ENCODE peak calls at places on chromosomes 13 and 19, in six cellular contexts. A, W, M, Z, D and J are unnamed samples.

GRCh38 chr19:41064974-41065569 is 23.2 kb upstream of the CYP2A13 start:
- DNase-seq in Z (peak; percentile 2), W (no peak), D (no peak), M (no peak), A (no peak), J (no peak)

GRCh38 chr13:75762066-75762937 is 126.2 kb downstream of the LMO7 start:
- DNase-seq in D (no peak), W (no peak), M (no peak), A (no peak), Z (peak; percentile 63), J (no peak)

GRCh38 chr19:15154002-15154612 is 46.7 kb downstream of the NOTCH3 start:
- DNase-seq in D (no peak), Z (peak; percentile 28), A (no peak), W (no peak), M (no peak), J (no peak)

GRCh38 chr13:42110410-42111155 is 62.1 kb downstream of the DGKH start:
- DNase-seq in A (peak; percentile 50), Z (peak; percentile 67), W (no peak), D (no peak), M (peak; percentile 53), J (no peak)

GRCh38 chr13:35159041-35159440 is 217.0 kb downstream of the NBEA start:
- DNase-seq in A (no peak), M (no peak), D (no peak), W (no peak), Z (no peak), J (no peak)

GRCh38 chr13:78586706-78587105 is 16.6 kb downstream of the POU4F1 start:
- DNase-seq in A (no peak), M (no peak), D (no peak), Z (no peak), W (no peak), J (no peak)

GRCh38 chr13:29362849-29363604 is 232.5 kb downstream of the SLC7A1 start:
- DNase-seq in Z (peak; percentile 38), D (peak; percentile 34), W (no peak), A (peak; percentile 5), M (no peak), J (peak; percentile 38)

GRCh38 chr19:52991484-52991883 is 22.2 kb upstream of the ERVV-1 start:
- DNase-seq in M (peak; percentile 67), W (no peak), Z (no peak), D (no peak), A (peak; percentile 3), J (no peak)

GRCh38 chr19:17234911-17235617 is 9.0 kb downstream of the OCEL1 start:
- DNase-seq in W (peak; percentile 33), A (no peak), D (no peak), Z (peak; percentile 67), M (no peak), J (no peak)

GRCh38 chr13:36067619-36068456 is 63.3 kb downstream of the DCLK1 start:
- DNase-seq in W (no peak), M (no peak), D (no peak), A (no peak), Z (no peak), J (no peak)

GRCh38 chr19:2171349-2172145 is 7.8 kb downstream of the DOT1L start:
- DNase-seq in M (no peak), W (peak; percentile 78), Z (peak; percentile 54), D (no peak), A (no peak), J (no peak)

GRCh38 chr19:8126511-8126910 is 22.9 kb downstream of the FBN3 start:
- DNase-seq in A (no peak), D (no peak), Z (no peak), W (no peak), M (no peak), J (no peak)

GRCh38 chr19:10353793-10354391 is 14.5 kb upstream of the ICAM3 start:
- DNase-seq in D (peak; percentile 60), W (no peak), A (no peak), Z (peak; percentile 27), M (no peak), J (no peak)

GRCh38 chr19:33248954-33249613 is 23.4 kb upstream of the SLC7A10 start:
- DNase-seq in Z (no peak), M (no peak), W (no peak), D (no peak), A (no peak), J (no peak)

GRCh38 chr19:55704494-55705245 is 29.6 kb downstream of the EPN1 start:
- DNase-seq in Z (no peak), D (no peak), A (no peak), M (no peak), W (no peak), J (no peak)

GRCh38 chr19:17450264-17451075 is 2.0 kb upstream of the TMEM221 start:
- DNase-seq in A (no peak), M (no peak), Z (peak; percentile 59), D (no peak), W (no peak), J (no peak)

GRCh38 chr19:11414544-11414943 is 4.6 kb downstream of the RGL3 start:
- DNase-seq in Z (no peak), W (no peak), A (no peak), M (no peak), D (no peak), J (peak; percentile 74)

GRCh38 chr19:16199275-16199932 is 1.7 kb downstream of the AP1M1 start:
- DNase-seq in Z (no peak), A (no peak), W (no peak), D (no peak), M (no peak), J (no peak)

GRCh38 chr13:63910406-63910957 is 2494.8 kb upstream of the PCDH20 start:
- DNase-seq in D (no peak), M (no peak), W (no peak), A (no peak), Z (no peak), J (no peak)

GRCh38 chr19:2623743-2624142 is 78.8 kb downstream of the GNG7 start:
- DNase-seq in M (no peak), D (no peak), W (no peak), A (no peak), Z (no peak), J (no peak)

GRCh38 chr19:16366433-16367268 is 42.0 kb downstream of the KLF2 start:
- DNase-seq in Z (peak; percentile 85), D (no peak), M (no peak), A (no peak), W (no peak), J (no peak)

GRCh38 chr13:77139311-77139710 is 112.4 kb upstream of the FBXL3 start:
- DNase-seq in M (no peak), W (no peak), A (no peak), D (no peak), Z (no peak), J (no peak)

GRCh38 chr13:39253774-39254173 is 215.5 kb downstream of the NHLRC3 start:
- DNase-seq in A (no peak), W (no peak), Z (no peak), D (no peak), M (no peak), J (no peak)

GRCh38 chr19:42122691-42123607 is 9.3 kb downstream of the POU2F2 start:
- DNase-seq in M (no peak), A (no peak), W (peak; percentile 47), D (no peak), Z (peak; percentile 67), J (no peak)

GRCh38 chr13:92564942-92565341 is 661.7 kb upstream of the GPC6 start:
- DNase-seq in Z (no peak), W (no peak), D (no peak), M (no peak), A (no peak), J (no peak)

GRCh38 chr19:11767633-11768133 is 883 bp downstream of the ZNF441 start:
- DNase-seq in Z (peak; percentile 23), M (no peak), W (no peak), D (peak; percentile 41), A (no peak), J (no peak)

GRCh38 chr19:29884044-29884443 is 58.0 kb upstream of the URI1 start:
- DNase-seq in M (no peak), A (no peak), D (no peak), Z (no peak), W (no peak), J (no peak)

GRCh38 chr19:55090564-55090963 is 14.9 kb downstream of the EPS8L1 start:
- DNase-seq in Z (no peak), M (no peak), W (no peak), A (no peak), D (no peak), J (no peak)

GRCh38 chr13:26919311-26919710 is 158.7 kb upstream of the GPR12 start:
- DNase-seq in M (no peak), W (no peak), A (no peak), D (no peak), Z (no peak), J (no peak)

GRCh38 chr13:28468520-28468915 is 26.4 kb downstream of the FLT1 start:
- DNase-seq in W (no peak), D (no peak), Z (no peak), A (no peak), M (no peak), J (no peak)

GRCh38 chr13:44380404-44381165 is 7.0 kb downstream of the SERP2 start:
- DNase-seq in W (no peak), D (no peak), A (no peak), M (no peak), Z (no peak), J (no peak)

GRCh38 chr13:33745370-33746324 is 72.3 kb upstream of the RFC3 start:
- DNase-seq in D (no peak), Z (no peak), M (no peak), A (no peak), W (no peak), J (no peak)

GRCh38 chr13:103965506-103966243 is 899.5 kb upstream of the SLC10A2 start:
- DNase-seq in D (no peak), A (no peak), M (no peak), W (no peak), Z (no peak), J (no peak)

GRCh38 chr13:94332360-94333040 is 147.0 kb downstream of the DCT start:
- DNase-seq in D (no peak), M (no peak), W (no peak), A (peak; percentile 51), Z (no peak), J (no peak)

GRCh38 chr19:34881982-34882381 is 44.7 kb upstream of the ZNF30 start:
- DNase-seq in D (no peak), M (no peak), W (no peak), Z (no peak), A (no peak), J (no peak)

GRCh38 chr19:46374526-46375475 is 27.9 kb downstream of the PPP5C start:
- DNase-seq in A (no peak), Z (no peak), D (no peak), M (no peak), W (no peak), J (no peak)

GRCh38 chr19:21677696-21678418 is 89.5 kb downstream of the ZNF100 start:
- DNase-seq in D (no peak), A (no peak), W (no peak), M (no peak), Z (no peak), J (no peak)